ENCODE peak calls at places on chromosome 2, in four cellular contexts. One of them, this sample, is unnamed.

GRCh38 chr2:189504238-189504637 is 63.0 kb downstream of the WDR75 start:
- DNase-seq in NCI-H460: no peak
- DNase-seq in brain microvascular endothelial cell: no peak
- DNase-seq in NB4: no peak
- DNase-seq in this sample: no peak

GRCh38 chr2:112541315-112542122 is 746 bp upstream of the POLR1B start:
- DNase-seq in NB4: peak; percentile 87
- DNase-seq in brain microvascular endothelial cell: peak; percentile 48
- DNase-seq in NCI-H460: peak; percentile 48
- DNase-seq in this sample: peak; percentile 29

GRCh38 chr2:4628931-4629565 is 925.7 kb downstream of the DCDC2C start:
- DNase-seq in NB4: no peak
- DNase-seq in brain microvascular endothelial cell: no peak
- DNase-seq in NCI-H460: no peak
- DNase-seq in this sample: no peak

GRCh38 chr2:215845839-215846586 is 167.3 kb downstream of the MREG start:
- DNase-seq in brain microvascular endothelial cell: no peak
- DNase-seq in NCI-H460: no peak
- DNase-seq in NB4: no peak
- DNase-seq in this sample: no peak

GRCh38 chr2:109067829-109068152 is 61.2 kb upstream of the SH3RF3 start:
- DNase-seq in brain microvascular endothelial cell: no peak
- DNase-seq in NCI-H460: no peak
- DNase-seq in NB4: no peak
- DNase-seq in this sample: no peak

GRCh38 chr2:158748925-158749590 is 46.1 kb upstream of the DAPL1 start:
- DNase-seq in brain microvascular endothelial cell: no peak
- DNase-seq in NB4: no peak
- DNase-seq in NCI-H460: no peak
- DNase-seq in this sample: no peak

GRCh38 chr2:154452906-154453493 is 245.5 kb upstream of the KCNJ3 start:
- DNase-seq in NCI-H460: peak; percentile 22
- DNase-seq in NB4: peak; percentile 53
- DNase-seq in brain microvascular endothelial cell: no peak
- DNase-seq in this sample: no peak

GRCh38 chr2:235026649-235027557 is 75.1 kb downstream of the SH3BP4 start:
- DNase-seq in NB4: no peak
- DNase-seq in NCI-H460: peak; percentile 77
- DNase-seq in brain microvascular endothelial cell: no peak
- DNase-seq in this sample: no peak

GRCh38 chr2:166372046-166372445 is 3.7 kb downstream of the SCN9A start:
- DNase-seq in NCI-H460: no peak
- DNase-seq in NB4: no peak
- DNase-seq in brain microvascular endothelial cell: no peak
- DNase-seq in this sample: no peak

GRCh38 chr2:104862061-104862941 is 8.4 kb downstream of the POU3F3 start:
- DNase-seq in brain microvascular endothelial cell: no peak
- DNase-seq in NB4: no peak
- DNase-seq in NCI-H460: no peak
- DNase-seq in this sample: no peak

GRCh38 chr2:239765911-239766310 is 259.2 kb downstream of the NDUFA10 start:
- DNase-seq in brain microvascular endothelial cell: no peak
- DNase-seq in NCI-H460: no peak
- DNase-seq in NB4: no peak
- DNase-seq in this sample: no peak

GRCh38 chr2:241842620-241843211 is 16.0 kb downstream of the PDCD1 start:
- DNase-seq in NCI-H460: no peak
- DNase-seq in NB4: peak; percentile 89
- DNase-seq in brain microvascular endothelial cell: no peak
- DNase-seq in this sample: no peak

GRCh38 chr2:192202373-192202772 is 7.6 kb upstream of the TMEFF2 start:
- DNase-seq in brain microvascular endothelial cell: no peak
- DNase-seq in NB4: no peak
- DNase-seq in NCI-H460: no peak
- DNase-seq in this sample: no peak

GRCh38 chr2:134347756-134348155 is 93.9 kb downstream of the MGAT5 start:
- DNase-seq in NB4: peak; percentile 18
- DNase-seq in NCI-H460: no peak
- DNase-seq in brain microvascular endothelial cell: peak; percentile 37
- DNase-seq in this sample: no peak

GRCh38 chr2:234999740-235000425 is 48.1 kb downstream of the SH3BP4 start:
- DNase-seq in NB4: no peak
- DNase-seq in NCI-H460: no peak
- DNase-seq in brain microvascular endothelial cell: no peak
- DNase-seq in this sample: no peak

GRCh38 chr2:162403884-162404283 is 60.0 kb downstream of the GCA start:
- DNase-seq in NB4: no peak
- DNase-seq in brain microvascular endothelial cell: peak; percentile 52
- DNase-seq in NCI-H460: no peak
- DNase-seq in this sample: no peak

GRCh38 chr2:182652326-182652725 is 63.7 kb upstream of the DNAJC10 start:
- DNase-seq in brain microvascular endothelial cell: no peak
- DNase-seq in NB4: no peak
- DNase-seq in NCI-H460: no peak
- DNase-seq in this sample: no peak

This sample was measured in thoracic aorta.